ENCODE peak calls at places on chromosomes 7 and 10, in seven cellular contexts. N, L, C, P, Y, J and X are unnamed samples. For H3K4me1, the result is how much of the 10 kb centered on the place peaks cover.

GRCh38 chr7:109868215-109868614 is 1222.7 kb upstream of the LRRN3 start:
- DNase-seq in N (no peak), L (no peak), C (no peak), P (no peak), Y (no peak), J (no peak), X (no peak)

GRCh38 chr10:130179640-130180039 is 43.4 kb downstream of the GLRX3 start:
- DNase-seq in N (no peak), L (no peak), C (peak), P (no peak), Y (no peak), J (no peak), X (no peak)

GRCh38 chr7:47291461-47292051 is 290.4 kb downstream of the TNS3 start:
- DNase-seq in N (no peak), L (no peak), C (peak), P (peak), Y (no peak), J (no peak), X (no peak)

GRCh38 chr7:129831424-129832058 is 121.2 kb downstream of the UBE2H start:
- DNase-seq in N (no peak), L (no peak), C (peak), P (no peak), Y (no peak), J (peak), X (peak)

GRCh38 chr10:69123306-69123746 is 652 bp upstream of the VPS26A start:
- DNase-seq in N (no peak), L (no peak), C (peak), P (no peak), Y (no peak), J (no peak), X (no peak)

GRCh38 chr10:50946991-50947781 is 61.8 kb upstream of the A1CF start:
- DNase-seq in N (no peak), L (no peak), C (no peak), P (no peak), Y (no peak), J (no peak), X (no peak)

GRCh38 chr10:53904506-53905241 is 896.4 kb downstream of the PCDH15 start:
- DNase-seq in N (no peak), L (no peak), C (no peak), P (no peak), Y (no peak), J (no peak), X (no peak)

GRCh38 chr7:134899729-134900128 is 86.6 kb upstream of the AGBL3 start:
- DNase-seq in N (no peak), L (no peak), C (no peak), P (no peak), Y (no peak), J (no peak), X (no peak)

GRCh38 chr7:96596120-96596826 is 113.4 kb downstream of the SEM1 start:
- DNase-seq in N (peak), L (no peak), C (no peak), P (no peak), Y (no peak), J (no peak), X (peak)

GRCh38 chr10:14527915-14528314 is 197.2 kb upstream of the FRMD4A start:
- DNase-seq in N (no peak), L (no peak), C (no peak), P (no peak), Y (no peak), J (no peak), X (no peak)

GRCh38 chr7:71350680-71351079 is 218.7 kb downstream of the GALNT17 start:
- DNase-seq in N (peak), L (no peak), C (no peak), P (no peak), Y (no peak), J (no peak), X (no peak)

GRCh38 chr10:36381748-36382147 is 739.7 kb upstream of the FZD8 start:
- DNase-seq in N (no peak), L (no peak), C (no peak), P (no peak), Y (no peak), J (no peak), X (no peak)

GRCh38 chr7:106839511-106839910 is 25.6 kb upstream of the PIK3CG start:
- DNase-seq in N (no peak), L (no peak), C (no peak), P (no peak), Y (no peak), J (no peak), X (no peak)

GRCh38 chr10:113022265-113022664 is 72.2 kb downstream of the TCF7L2 start:
- DNase-seq in N (no peak), L (no peak), C (no peak), P (no peak), Y (no peak), J (no peak), X (no peak)

GRCh38 chr10:47046321-47047126 is 135.3 kb downstream of the PTPN20 start:
- DNase-seq in N (no peak), L (peak), C (no peak), P (peak), Y (peak), J (peak), X (no peak)

GRCh38 chr10:35532141-35532540 is 73.0 kb upstream of the GJD4 start:
- DNase-seq in N (no peak), L (no peak), C (no peak), P (no peak), Y (no peak), J (no peak), X (no peak)

GRCh38 chr7:90726623-90727022 is 130.5 kb downstream of the CDK14 start:
- DNase-seq in N (peak), L (no peak), C (no peak), P (no peak), Y (no peak), J (peak), X (no peak)

GRCh38 chr10:126126856-126127255 is 230.5 kb downstream of the FANK1 start:
- DNase-seq in N (no peak), L (no peak), C (no peak), P (no peak), Y (no peak), J (no peak), X (no peak)

GRCh38 chr7:79284226-79284625 is 169.2 kb downstream of the MAGI2 start:
- DNase-seq in N (no peak), L (no peak), C (no peak), P (no peak), Y (no peak), J (no peak), X (no peak)

GRCh38 chr7:37105119-37105518 is 343.5 kb downstream of the ELMO1 start:
- DNase-seq in N (no peak), L (no peak), C (no peak), P (no peak), Y (no peak), J (no peak), X (no peak)

GRCh38 chr10:132033632-132034031 is 32.1 kb upstream of the JAKMIP3 start:
- DNase-seq in N (no peak), L (no peak), C (no peak), P (no peak), Y (peak), J (no peak), X (no peak)

GRCh38 chr7:106486331-106486730 is 174.6 kb downstream of the CCDC71L start:
- DNase-seq in N (no peak), L (no peak), C (no peak), P (no peak), Y (no peak), J (no peak), X (no peak)

GRCh38 chr7:95549818-95550529 is 46.3 kb downstream of the PDK4 start:
- DNase-seq in N (peak), L (peak), C (peak), P (peak), Y (peak), J (peak), X (peak)

GRCh38 chr7:29723599-29723998 is 82.7 kb upstream of the WIPF3 start:
- DNase-seq in N (no peak), L (no peak), C (no peak), P (no peak), Y (no peak), J (no peak), X (no peak)

GRCh38 chr7:116902811-116903210 is 40.4 kb downstream of the CAPZA2 start:
- DNase-seq in N (no peak), L (no peak), C (no peak), P (no peak), Y (no peak), J (no peak), X (no peak)

GRCh38 chr7:6164491-6164890 is 107.9 kb downstream of the CYTH3 start:
- DNase-seq in N (no peak), L (peak), C (peak), P (no peak), Y (no peak), J (no peak), X (no peak)

GRCh38 chr7:119943932-119944600 is 328.9 kb upstream of the KCND2 start:
- DNase-seq in N (no peak), L (no peak), C (no peak), P (no peak), Y (no peak), J (no peak), X (no peak)

GRCh38 chr7:150330211-150330885 is 7.0 kb upstream of the ACTR3C start:
- DNase-seq in N (no peak), L (no peak), C (no peak), P (no peak), Y (no peak), J (no peak), X (no peak)

GRCh38 chr10:90930070-90930837 is 9.4 kb upstream of the ANKRD1 start:
- DNase-seq in N (no peak), L (no peak), C (peak), P (no peak), Y (no peak), J (peak), X (peak)

GRCh38 chr10:59245751-59246150 is 69.3 kb downstream of the PHYHIPL start:
- DNase-seq in N (no peak), L (no peak), C (no peak), P (no peak), Y (no peak), J (no peak), X (no peak)

GRCh38 chr10:4684434-4684833 is 141.6 kb upstream of the AKR1E2 start:
- DNase-seq in N (no peak), L (no peak), C (no peak), P (no peak), Y (no peak), J (no peak), X (no peak)

GRCh38 chr7:134991469-134992339 is 5.4 kb downstream of the AGBL3 start:
- DNase-seq in N (no peak), L (no peak), C (no peak), P (no peak), Y (no peak), J (no peak), X (no peak)

GRCh38 chr7:115274-115911 is 77.0 kb upstream of the FAM20C start:
- DNase-seq in N (no peak), L (no peak), C (no peak), P (no peak), Y (no peak), J (no peak), X (no peak)

GRCh38 chr10:92542458-92542857 is 31.4 kb downstream of the IDE start:
- DNase-seq in N (no peak), L (no peak), C (no peak), P (no peak), Y (no peak), J (no peak), X (no peak)

GRCh38 chr7:40749877-40750276 is 615.1 kb downstream of the SUGCT start:
- DNase-seq in N (no peak), L (no peak), C (no peak), P (no peak), Y (no peak), J (no peak), X (no peak)
- H3K4me1 ChIP-seq in N (under half), L (under half), C (under half), P (under half), Y (under half), J (under half), X (under half)

DNA sequence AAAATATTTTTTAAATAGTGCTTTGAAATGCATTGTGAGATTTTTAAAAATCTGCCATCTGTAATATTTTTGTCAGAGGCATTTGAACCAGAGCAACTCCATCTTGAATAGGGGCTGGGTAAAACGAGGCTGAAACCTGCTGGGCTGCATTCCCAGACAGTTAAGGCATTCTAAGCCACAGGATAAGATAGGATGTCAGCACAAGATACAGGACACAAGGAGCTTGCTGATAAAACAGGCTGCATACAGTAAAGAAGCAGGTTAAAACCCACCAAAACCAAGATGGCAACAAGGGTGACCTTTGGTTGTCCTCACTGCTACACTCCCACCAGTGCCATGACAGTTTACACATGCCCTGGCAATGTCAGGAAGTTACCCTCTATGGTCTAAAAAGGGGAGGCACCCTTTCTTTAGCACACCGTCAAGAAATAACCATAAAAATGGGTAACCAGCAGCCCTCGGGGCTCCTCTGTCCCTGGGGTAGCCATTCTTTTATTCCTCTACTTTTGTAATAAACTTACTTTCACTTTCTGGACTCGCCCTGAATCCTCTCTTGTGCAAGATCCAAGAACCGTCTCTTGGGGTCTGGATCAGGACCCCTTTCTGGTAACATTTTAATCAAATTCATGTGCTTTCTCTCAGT is 273.7 kb downstream of the SEMA3D start:
- DNase-seq in N (no peak), L (no peak), C (no peak), P (no peak), Y (no peak), J (no peak), X (no peak)
- H3K27ac ChIP-seq in N (no peak), L (no peak), C (peak), P (no peak), Y (no peak), J (no peak), X (no peak)

GRCh38 chr7:100803398-100804161 is 23.7 kb downstream of the EPHB4 start:
- DNase-seq in N (peak), L (peak), C (peak), P (no peak), Y (peak), J (peak), X (peak)
- TF ChIP-seq POLR2A in N (no peak), L (no peak), C (no peak), P (no peak), Y (no peak), J (no peak), X (no peak)

GRCh38 chr7:2721842-2722241 is 33.8 kb downstream of the AMZ1 start:
- DNase-seq in N (no peak), L (no peak), C (no peak), P (no peak), Y (no peak), J (no peak), X (no peak)
- H3K4me1 ChIP-seq in N (under half), L (under half), C (under half), P (under half), Y (under half), J (under half), X (under half)

GRCh38 chr10:27319752-27320561 is 79.4 kb upstream of the ACBD5 start:
- DNase-seq in N (peak), L (peak), C (peak), P (peak), Y (peak), J (peak), X (peak)
- H3K27ac ChIP-seq in N (peak), L (peak), C (peak), P (peak), Y (no peak), J (peak), X (peak)

GRCh38 chr10:118341678-118342637 is at the start of gene FAM204A:
- DNase-seq in N (peak), L (peak), C (peak), P (peak), Y (peak), J (peak), X (peak)
- TF ChIP-seq POLR2A in N (peak), L (peak), C (peak), P (peak), Y (peak), J (peak), X (no peak)

GRCh38 chr7:38411404-38411803 is 138.0 kb upstream of the TARP start:
- DNase-seq in N (no peak), L (no peak), C (no peak), P (no peak), Y (no peak), J (no peak), X (no peak)

GRCh38 chr7:38410056-38410455 is 136.6 kb upstream of the TARP start:
- DNase-seq in N (no peak), L (no peak), C (no peak), P (no peak), Y (no peak), J (no peak), X (peak)

GRCh38 chr7:38413784-38414183 is 140.3 kb upstream of the TARP start:
- DNase-seq in N (no peak), L (no peak), C (no peak), P (no peak), Y (no peak), J (no peak), X (no peak)

GRCh38 chr7:38409524-38409923 is 136.1 kb upstream of the TARP start:
- DNase-seq in N (no peak), L (no peak), C (no peak), P (no peak), Y (no peak), J (no peak), X (no peak)
- H3K4me1 ChIP-seq in N (under half), L (under half), C (under half), P (under half), Y (under half), J (under half), X (under half)

DNA sequence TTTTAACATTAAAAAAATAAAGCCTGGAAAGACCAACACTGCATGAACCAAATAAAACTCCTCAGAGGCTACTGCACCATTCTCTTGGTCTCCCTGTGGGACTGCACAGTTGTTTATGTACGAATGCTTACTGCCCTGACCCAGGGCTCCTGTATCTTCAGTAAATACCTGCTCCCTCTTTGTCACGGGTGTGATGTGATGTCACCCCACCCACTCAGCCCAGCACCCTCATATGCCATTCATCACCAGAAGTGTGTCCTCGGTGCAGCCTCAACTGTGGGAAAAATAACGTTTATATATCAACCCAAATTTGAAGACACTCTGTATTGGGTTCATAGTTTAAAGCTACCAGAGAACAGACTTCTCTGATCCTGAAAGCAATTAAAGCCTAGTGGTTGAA is 14.0 kb upstream of the SH3PXD2A start:
- DNase-seq in N (no peak), L (no peak), C (no peak), P (no peak), Y (no peak), J (no peak), X (no peak)
- H3K27ac ChIP-seq in N (no peak), L (no peak), C (no peak), P (no peak), Y (no peak), J (no peak), X (no peak)

DNA sequence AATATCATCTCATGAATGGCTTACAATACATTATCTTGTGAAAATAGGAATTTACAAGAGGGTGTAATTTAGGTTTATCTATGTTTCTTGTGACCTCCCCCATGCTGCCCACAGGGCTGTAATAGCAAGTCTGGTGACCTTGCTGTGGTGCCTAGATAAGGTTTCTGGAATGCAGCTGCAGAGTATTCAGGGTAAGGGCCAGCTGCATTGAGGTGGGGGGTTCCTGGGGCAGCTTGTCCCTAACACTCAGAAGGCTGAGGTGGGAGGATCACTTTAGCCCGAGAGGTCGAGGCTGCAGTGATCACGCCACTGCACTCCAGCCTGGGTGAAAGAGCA is 5.3 kb upstream of the DHTKD1 start:
- DNase-seq in N (no peak), L (no peak), C (no peak), P (no peak), Y (no peak), J (no peak), X (no peak)
- TF ChIP-seq POLR2A in N (no peak), L (no peak), C (no peak), P (no peak), Y (no peak), J (no peak), X (no peak)

DNA sequence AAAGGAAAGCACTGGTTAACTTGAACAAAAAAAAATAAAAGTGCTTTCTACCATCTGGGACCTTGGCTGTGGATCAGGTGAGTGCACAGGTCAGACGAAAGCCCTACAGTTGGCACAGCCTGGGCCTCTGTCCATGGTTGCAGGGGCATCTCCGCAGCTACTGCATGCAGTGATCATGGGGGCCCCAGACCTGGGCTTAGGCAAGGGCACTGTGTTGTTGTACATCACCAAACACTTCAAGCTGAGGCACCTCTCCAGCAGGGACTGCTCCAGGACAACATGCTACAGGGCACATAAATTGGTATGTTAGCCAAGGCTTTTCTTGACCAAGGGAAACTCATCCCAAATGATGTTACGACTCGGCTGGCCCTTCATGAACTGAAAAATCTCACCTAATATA is 23.5 kb downstream of the KLHL7 start:
- DNase-seq in N (no peak), L (no peak), C (no peak), P (no peak), Y (no peak), J (peak), X (no peak)
- H3K4me1 ChIP-seq in N (under half), L (under half), C (under half), P (under half), Y (under half), J (under half), X (under half)